ENCODE peak calls at places on chromosome 17, in five cellular contexts. H, G, V, N and S are unnamed samples.

GRCh38 chr17:50903604-50904521 is 37.7 kb upstream of the TOB1 start:
- DNase-seq in H (peak), G (no peak), V (no peak), N (no peak), S (no peak)

GRCh38 chr17:59530561-59530960 is 34.8 kb upstream of the DHX40 start:
- DNase-seq in H (no peak), G (no peak), V (no peak), N (no peak), S (no peak)

GRCh38 chr17:39618956-39619785 is 7.6 kb upstream of the PPP1R1B start:
- DNase-seq in H (no peak), G (no peak), V (no peak), N (no peak), S (no peak)

GRCh38 chr17:76511562-76512365 is 10.5 kb upstream of the RHBDF2 start:
- DNase-seq in H (no peak), G (no peak), V (no peak), N (no peak), S (no peak)

GRCh38 chr17:65558683-65559311 is 2.7 kb downstream of the AXIN2 start:
- DNase-seq in H (no peak), G (no peak), V (no peak), N (no peak), S (no peak)

GRCh38 chr17:63094636-63095035 is 128.6 kb downstream of the TANC2 start:
- DNase-seq in H (no peak), G (no peak), V (no peak), N (no peak), S (no peak)

GRCh38 chr17:4968166-4968915 is 724 bp upstream of the SPAG7 start:
- DNase-seq in H (no peak), G (peak), V (no peak), N (peak), S (no peak)

GRCh38 chr17:31309525-31309924 is 4.3 kb downstream of the EVI2B start:
- DNase-seq in H (no peak), G (no peak), V (no peak), N (no peak), S (peak)

GRCh38 chr17:74541176-74542111 is 4.5 kb downstream of the CD300C start:
- DNase-seq in H (no peak), G (no peak), V (no peak), N (no peak), S (no peak)

GRCh38 chr17:7235693-7236665 is 1.7 kb upstream of the DVL2 start:
- DNase-seq in H (peak), G (no peak), V (no peak), N (no peak), S (no peak)

GRCh38 chr17:42691021-42691545 is 8.8 kb downstream of the CNTNAP1 start:
- DNase-seq in H (no peak), G (no peak), V (no peak), N (no peak), S (no peak)

GRCh38 chr17:63178530-63178929 is 212.5 kb downstream of the TANC2 start:
- DNase-seq in H (no peak), G (no peak), V (no peak), N (no peak), S (no peak)

GRCh38 chr17:4199818-4200402 is 56.9 kb downstream of the CYB5D2 start:
- DNase-seq in H (peak), G (peak), V (no peak), N (no peak), S (peak)

GRCh38 chr17:46854948-46855347 is 3.6 kb downstream of the WNT9B start:
- DNase-seq in H (no peak), G (no peak), V (no peak), N (no peak), S (no peak)

GRCh38 chr17:13671771-13672170 is 70.0 kb upstream of the HS3ST3A1 start:
- DNase-seq in H (no peak), G (peak), V (no peak), N (no peak), S (no peak)

GRCh38 chr17:39174907-39175694 is 9.1 kb upstream of the ARL5C start:
- DNase-seq in H (peak), G (no peak), V (peak), N (peak), S (peak)

GRCh38 chr17:1147664-1148063 is 32.1 kb downstream of the ABR start:
- DNase-seq in H (no peak), G (peak), V (no peak), N (peak), S (no peak)

GRCh38 chr17:56436142-56436541 is 157.4 kb upstream of the NOG start:
- DNase-seq in H (no peak), G (no peak), V (no peak), N (no peak), S (no peak)

GRCh38 chr17:8144401-8145295 is 7.6 kb downstream of the PER1 start:
- DNase-seq in H (no peak), G (no peak), V (no peak), N (no peak), S (no peak)

GRCh38 chr17:8109669-8110455 is 8.5 kb downstream of the ALOXE3 start:
- DNase-seq in H (no peak), G (peak), V (peak), N (peak), S (no peak)

GRCh38 chr17:57296231-57296630 is 39.9 kb downstream of the MSI2 start:
- DNase-seq in H (no peak), G (peak), V (no peak), N (no peak), S (no peak)

GRCh38 chr17:27741361-27741861 is 58.9 kb downstream of the NOS2 start:
- DNase-seq in H (no peak), G (no peak), V (no peak), N (peak), S (no peak)